ENCODE peak calls at places on chromosomes 5 and 9, in eight cellular contexts. H is cardiac muscle cell; E is lower lobe of right lung; C is K562; S is CD8-positive, alpha-beta memory T cell; O is right atrium auricular region; Q is left ventricle myocardium inferior; X is tibial artery. Z is an unnamed sample. For H3K36me3 and H3K9me3, the result is how much of the 10 kb centered on the place peaks cover.

GRCh38 chr5:139147743-139148079 is 50.5 kb downstream of the SIL1 start:
- DNase-seq in X (peak), H (peak), S (no peak), E (peak), Q (peak), C (no peak), O (no peak), Z (no peak)

GRCh38 chr9:132372177-132373095 is 17.6 kb upstream of the SETX start:
- DNase-seq in Q (peak), E (peak), C (no peak), X (peak), S (no peak), O (peak), H (peak), Z (no peak)

GRCh38 chr9:36306481-36307306 is 48.4 kb upstream of the GNE start:
- DNase-seq in O (no peak), H (peak), C (no peak), E (no peak), Q (no peak), S (no peak), X (no peak), Z (no peak)

GRCh38 chr9:137740311-137740710 is 121.5 kb downstream of the EHMT1 start:
- DNase-seq in C (no peak), H (peak), E (no peak), O (no peak), S (no peak), Q (peak), X (no peak), Z (no peak)

GRCh38 chr5:133783481-133783880 is 171.1 kb upstream of the FSTL4 start:
- DNase-seq in Q (no peak), X (no peak), S (no peak), O (no peak), C (no peak), H (no peak), E (no peak), Z (no peak)

GRCh38 chr5:60492958-60493357 is 207.0 kb downstream of the DEPDC1B start:
- DNase-seq in S (no peak), E (no peak), Q (no peak), X (no peak), C (no peak), O (no peak), H (no peak), Z (no peak)

GRCh38 chr5:113435571-113435970 is 782 bp upstream of the TSSK1B start:
- DNase-seq in X (no peak), C (no peak), S (no peak), E (no peak), O (no peak), Q (no peak), H (no peak), Z (no peak)

GRCh38 chr9:127667127-127667844 is 39.5 kb upstream of the CFAP157 start:
- DNase-seq in S (no peak), O (no peak), Q (no peak), C (no peak), H (no peak), X (no peak), E (no peak), Z (no peak)

GRCh38 chr5:117394506-117395157 is 820.0 kb upstream of the SEMA6A start:
- DNase-seq in E (no peak), O (no peak), S (no peak), X (no peak), H (no peak), Q (no peak), C (no peak), Z (no peak)

GRCh38 chr5:133229931-133230664 is 178.3 kb downstream of the HSPA4 start:
- DNase-seq in O (no peak), S (no peak), C (no peak), X (no peak), E (no peak), Q (no peak), H (no peak), Z (no peak)

GRCh38 chr5:163596536-163596935 is 91.1 kb downstream of the MAT2B start:
- DNase-seq in E (no peak), O (no peak), X (no peak), H (no peak), C (no peak), S (no peak), Q (no peak), Z (no peak)

GRCh38 chr5:1555011-1555807 is 31.4 kb upstream of the LPCAT1 start:
- DNase-seq in O (peak), H (peak), Q (no peak), X (no peak), C (peak), S (no peak), E (peak), Z (no peak)

GRCh38 chr9:124735121-124735520 is 36.0 kb downstream of the NR6A1 start:
- DNase-seq in C (no peak), X (no peak), Q (no peak), S (no peak), E (no peak), H (peak), O (no peak), Z (peak)

DNA sequence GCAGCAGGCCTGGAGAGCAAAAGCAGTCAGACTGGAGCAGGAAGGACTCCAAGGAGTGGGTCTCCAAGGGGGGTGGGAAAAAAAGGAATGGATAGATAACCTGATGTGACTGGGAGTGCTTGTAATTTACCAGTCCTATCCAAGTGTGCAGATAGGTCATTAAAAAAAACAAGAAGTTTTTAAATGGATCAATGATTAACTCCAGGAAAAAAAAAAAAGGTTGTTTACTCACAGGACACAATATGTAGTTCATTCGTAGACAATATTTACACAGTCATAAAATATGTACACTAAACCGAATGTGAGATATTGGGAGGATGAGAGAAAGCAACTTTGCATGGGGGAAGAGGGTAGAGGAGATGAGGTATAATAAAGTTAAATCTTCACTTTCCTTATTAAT is 20.4 kb downstream of the ZBTB5 start:
- DNase-seq in Q (no peak), S (no peak), O (no peak), E (no peak), X (no peak), H (no peak), C (no peak), Z (no peak)
- H3K36me3 ChIP-seq in Q (under half), S (under half), O (under half), E (half or more), X (under half), H (under half), C (half or more), Z (under half)

DNA sequence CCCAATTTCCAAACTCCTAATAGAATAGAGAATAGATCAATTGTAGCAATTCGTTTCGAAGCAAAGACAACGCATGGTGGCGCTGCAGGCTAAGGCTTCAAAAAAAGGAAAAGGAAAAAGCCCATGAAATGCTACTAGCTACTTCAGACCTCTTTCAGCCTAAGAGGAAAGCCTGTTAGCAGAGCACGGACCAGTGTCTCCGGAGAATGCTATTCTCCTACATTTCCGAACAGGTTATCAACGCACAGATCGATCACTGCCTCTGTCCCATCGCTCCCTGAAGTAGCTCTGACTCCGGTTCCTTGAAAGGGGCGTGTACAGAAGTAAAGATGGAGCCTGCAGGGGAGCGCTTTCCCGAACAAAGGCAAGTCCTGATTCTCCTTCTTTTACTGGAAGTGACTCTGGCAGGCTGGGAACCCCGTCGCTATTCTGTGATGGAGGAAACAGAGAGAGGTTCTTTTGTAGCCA is at the start of gene PCDHB15:
- DNase-seq in E (no peak), S (no peak), H (peak), O (no peak), Q (peak), X (no peak), C (peak), Z (peak)
- H3K9me3 ChIP-seq in E (half or more), S (under half), H (under half), O (under half), Q (half or more), X (half or more), C (under half), Z (under half)

GRCh38 chr9:126393876-126394275 is 67.2 kb downstream of the MVB12B start:
- DNase-seq in Q (no peak), H (no peak), C (no peak), S (no peak), E (no peak), O (no peak), X (no peak), Z (no peak)
- H3K36me3 ChIP-seq in Q (under half), H (under half), C (under half), S (under half), E (half or more), O (under half), X (under half), Z (under half)

GRCh38 chr5:12825163-12825562 is 920.9 kb upstream of the CTNND2 start:
- DNase-seq in Q (no peak), O (no peak), X (no peak), E (no peak), H (no peak), S (no peak), C (no peak), Z (no peak)
- H3K9me3 ChIP-seq in Q (half or more), O (under half), X (under half), E (under half), H (under half), S (under half), C (under half), Z (under half)

GRCh38 chr9:136379401-136379800 is 5.9 kb upstream of the CARD9 start:
- DNase-seq in O (no peak), Q (no peak), X (no peak), C (no peak), E (no peak), S (no peak), H (no peak), Z (no peak)
- H3K36me3 ChIP-seq in O (under half), Q (under half), X (half or more), C (half or more), E (half or more), S (under half), H (under half), Z (half or more)

Z was measured in HAP-1.